ENCODE peak calls at places on chromosomes 6 and 20, in seven cellular contexts. N, Z, L, M, O, I and U are unnamed samples. For H3K4me1, the result is how much of the 10 kb centered on the place peaks cover.

GRCh38 chr6:40962241-40962640 is 76.8 kb downstream of the UNC5CL start:
- DNase-seq in I (peak), O (peak), N (no peak), Z (no peak), M (peak), L (peak), U (no peak)

GRCh38 chr6:106417572-106418147 is 57.1 kb downstream of the CRYBG1 start:
- DNase-seq in O (no peak), Z (no peak), M (peak), I (no peak), N (no peak), L (no peak), U (no peak)

GRCh38 chr6:148769304-148769968 is 22.6 kb downstream of the UST start:
- DNase-seq in L (no peak), Z (no peak), M (no peak), N (peak), O (no peak), I (no peak), U (peak)

GRCh38 chr6:151389640-151390275 is 1.6 kb downstream of the ZBTB2 start:
- DNase-seq in M (peak), O (peak), L (peak), Z (peak), I (peak), N (peak), U (no peak)

GRCh38 chr20:50645253-50646068 is 45.9 kb downstream of the RIPOR3 start:
- DNase-seq in L (peak), Z (no peak), M (peak), I (peak), O (peak), N (peak), U (peak)

GRCh38 chr6:100892693-100893092 is 11.6 kb upstream of the ASCC3 start:
- DNase-seq in Z (peak), O (peak), I (no peak), M (no peak), L (no peak), N (peak), U (peak)

GRCh38 chr6:71481801-71482200 is 193.2 kb downstream of the OGFRL1 start:
- DNase-seq in M (no peak), I (no peak), N (no peak), O (peak), L (no peak), Z (no peak), U (no peak)

GRCh38 chr6:19410477-19410876 is 426.7 kb upstream of the ID4 start:
- DNase-seq in I (no peak), O (peak), N (no peak), Z (no peak), M (no peak), L (peak), U (no peak)

GRCh38 chr6:24596717-24597116 is 49.3 kb downstream of the KIAA0319 start:
- DNase-seq in I (no peak), L (no peak), Z (no peak), M (no peak), N (no peak), O (no peak), U (no peak)

GRCh38 chr6:148840256-148840655 is 93.4 kb downstream of the UST start:
- DNase-seq in Z (no peak), L (no peak), N (no peak), M (no peak), O (peak), I (no peak), U (no peak)

GRCh38 chr6:125693480-125693879 is 56.0 kb upstream of the HEY2 start:
- DNase-seq in I (no peak), N (no peak), Z (no peak), O (no peak), L (no peak), M (no peak), U (no peak)

GRCh38 chr6:137846772-137847313 is 20.2 kb upstream of the TNFAIP3 start:
- DNase-seq in I (no peak), L (no peak), Z (no peak), N (no peak), O (no peak), M (no peak), U (no peak)

GRCh38 chr20:46568570-46569129 is 18.2 kb upstream of the OCSTAMP start:
- DNase-seq in I (peak), M (peak), N (no peak), O (peak), L (peak), Z (peak), U (no peak)

GRCh38 chr6:162825597-162825996 is 97.8 kb downstream of the PACRG start:
- DNase-seq in Z (no peak), L (no peak), N (peak), O (no peak), I (no peak), M (no peak), U (no peak)

DNA sequence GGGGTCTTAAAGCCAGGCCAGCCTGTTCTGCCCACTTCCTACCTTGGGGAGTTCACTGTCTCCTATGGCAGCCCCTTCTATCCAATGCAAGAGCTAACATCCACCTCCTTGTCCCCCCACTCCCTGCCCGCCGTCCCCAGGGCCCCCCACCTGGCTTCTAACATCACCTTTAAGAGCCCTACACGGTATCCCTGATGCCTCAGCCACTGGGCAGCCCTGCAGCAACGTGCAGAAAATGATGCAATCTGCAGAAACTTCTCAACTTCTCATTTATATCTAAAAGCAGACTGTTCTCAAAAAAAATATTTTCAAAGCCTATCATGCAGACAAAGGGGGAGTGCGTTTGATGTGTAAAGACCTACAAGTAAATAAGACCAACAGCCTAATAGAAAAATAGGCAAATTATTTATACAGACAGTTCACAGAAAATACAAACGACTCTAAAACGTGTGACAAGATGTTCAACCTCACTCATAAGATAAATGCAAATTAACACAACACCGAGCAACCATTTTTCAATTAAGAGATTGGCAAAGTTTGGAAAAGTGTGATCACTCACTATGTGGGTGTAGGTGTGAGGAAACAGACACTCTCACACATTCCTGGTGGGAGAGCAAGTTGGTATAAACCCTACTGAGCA is 15.2 kb upstream of the HCK start:
- DNase-seq in L (peak), I (no peak), Z (no peak), M (no peak), O (no peak), N (no peak), U (no peak)
- H3K4me1 ChIP-seq in L (under half), I (under half), Z (under half), M (under half), O (under half), N (under half), U (under half)

DNA sequence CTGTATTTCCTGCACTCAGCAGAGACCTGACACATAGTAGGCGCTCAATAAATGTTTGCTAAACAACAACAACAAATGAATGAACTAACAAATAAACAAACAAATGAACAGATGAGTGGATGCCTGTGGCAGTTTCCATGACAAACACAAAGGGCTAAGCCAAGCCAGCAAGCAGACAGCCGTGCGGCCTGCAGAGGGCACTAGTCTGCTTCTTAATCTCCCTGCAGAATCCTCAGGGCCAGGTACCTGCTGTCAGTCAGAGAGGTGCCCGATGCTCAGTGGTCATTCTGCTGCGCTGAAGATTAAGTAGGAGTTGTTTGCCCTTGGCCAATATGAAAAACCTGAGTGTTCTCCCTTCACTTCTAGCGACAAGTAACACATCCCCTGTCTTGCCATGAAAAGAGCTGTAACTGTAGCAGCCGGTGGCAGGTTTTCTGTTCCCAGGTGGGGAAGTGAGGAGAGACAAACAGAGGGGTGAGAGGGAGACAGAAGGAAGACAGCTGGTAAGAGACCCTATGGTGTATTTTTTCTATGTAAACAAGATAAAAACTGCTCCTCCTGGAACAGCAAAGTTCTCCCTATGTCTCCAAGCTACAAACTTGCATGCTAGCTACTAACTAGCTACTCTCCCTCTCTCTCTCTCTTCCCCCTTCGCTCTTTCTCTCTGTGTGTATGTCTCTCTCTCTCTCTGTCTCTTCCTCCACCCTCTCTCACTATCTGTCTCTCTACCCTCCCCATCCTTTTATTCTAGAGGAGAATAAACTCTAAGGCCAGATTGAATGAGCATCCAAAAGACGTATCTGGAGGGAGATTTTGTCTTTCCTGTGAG is at the start of gene MC3R:
- DNase-seq in L (peak), N (peak), O (peak), M (peak), Z (peak), I (peak), U (peak)
- TF ChIP-seq CTCF in L (peak), N (peak), O (peak), M (peak), Z (peak), I (peak), U (peak)

DNA sequence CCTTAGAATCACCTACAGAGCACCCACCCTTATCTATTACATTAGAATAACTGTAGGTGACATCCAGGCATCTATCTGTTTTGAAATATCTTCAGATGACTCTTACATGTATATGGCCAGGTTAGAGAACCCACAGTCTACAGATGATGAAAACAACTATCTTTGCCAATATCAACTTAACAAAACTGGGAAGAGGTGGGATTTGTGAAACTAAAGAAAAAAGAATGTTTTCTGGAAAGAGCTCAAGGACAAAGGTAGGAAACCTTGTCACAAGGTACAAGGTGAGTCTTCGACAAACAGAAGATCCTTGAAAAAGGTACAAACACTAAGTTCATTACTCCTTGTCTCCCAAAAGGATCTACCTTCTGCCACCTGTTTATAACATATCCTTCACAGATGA is 47.0 kb upstream of the DST start:
- DNase-seq in N (no peak), I (no peak), L (no peak), M (no peak), Z (no peak), O (no peak), U (no peak)
- H3K9ac ChIP-seq in N (no peak), I (peak), L (no peak), M (no peak), Z (no peak), O (no peak), U (no peak)

DNA sequence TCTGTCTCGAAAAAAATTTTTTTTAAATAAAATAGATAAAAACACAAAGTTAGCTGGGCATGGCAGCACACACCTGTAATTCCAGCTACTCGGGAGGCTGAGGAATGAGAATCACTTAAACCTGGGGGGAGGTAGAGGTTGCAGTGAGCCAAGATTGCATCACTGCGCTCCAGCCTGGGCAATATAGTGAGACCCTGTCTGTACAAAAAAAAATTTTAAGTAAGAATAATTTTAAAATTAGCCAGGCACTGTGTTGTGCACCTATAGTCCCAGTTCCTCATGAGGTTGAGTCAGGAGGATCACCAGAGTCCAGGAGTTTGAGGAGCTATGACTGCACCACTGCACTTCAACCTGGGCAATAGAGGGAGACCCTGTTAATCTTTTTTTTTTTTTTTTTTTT is 149.2 kb upstream of the SHLD1 start:
- DNase-seq in N (no peak), M (no peak), I (no peak), Z (no peak), O (no peak), L (no peak), U (no peak)
- H3K4me1 ChIP-seq in N (under half), M (under half), I (under half), Z (under half), O (under half), L (under half), U (under half)

GRCh38 chr20:3325864-3326263 is 81.6 kb downstream of the DNAAF9 start:
- DNase-seq in I (no peak), N (no peak), L (no peak), O (no peak), Z (no peak), M (no peak), U (no peak)

GRCh38 chr20:3328501-3328900 is 79.0 kb downstream of the DNAAF9 start:
- DNase-seq in I (no peak), N (no peak), M (no peak), Z (no peak), L (no peak), O (no peak), U (no peak)

GRCh38 chr20:3334156-3334943 is 73.1 kb downstream of the DNAAF9 start:
- DNase-seq in Z (no peak), I (no peak), N (no peak), L (no peak), O (no peak), M (no peak), U (no peak)

GRCh38 chr20:3326779-3327521 is 80.5 kb downstream of the DNAAF9 start:
- DNase-seq in L (no peak), Z (no peak), O (no peak), M (no peak), I (no peak), N (no peak), U (no peak)

DNA sequence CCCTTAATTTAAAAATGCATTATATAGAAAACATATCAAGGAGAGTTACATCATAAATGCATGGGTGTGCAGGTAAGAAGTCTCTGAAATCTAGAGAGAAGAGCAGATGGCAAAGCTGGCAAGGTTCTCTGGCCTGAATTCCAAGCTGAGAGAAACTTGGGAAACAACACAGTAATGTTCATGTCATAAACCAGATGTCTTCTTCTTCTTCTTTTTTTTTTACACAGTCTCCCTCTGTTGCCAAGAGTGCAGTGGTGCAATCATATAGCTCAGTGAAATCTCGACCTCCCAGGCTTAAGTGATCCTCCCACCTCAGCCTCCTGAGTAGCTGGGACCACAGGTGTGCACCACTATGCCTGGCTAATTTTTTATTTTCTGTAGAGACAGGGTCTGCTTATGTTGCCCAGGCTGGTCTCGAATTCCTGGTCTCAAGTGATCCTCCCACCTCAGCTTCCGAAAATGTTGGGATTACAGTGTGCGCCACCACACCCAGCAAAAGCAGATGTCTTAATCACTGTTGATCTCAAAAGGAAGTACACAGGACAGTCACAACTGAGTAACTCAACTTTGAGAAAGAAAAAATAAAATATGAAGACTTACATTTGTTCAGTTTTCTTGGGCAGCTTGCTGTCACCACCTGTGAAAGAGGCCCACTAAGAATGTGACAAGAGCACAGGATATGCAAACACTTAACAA is 77.3 kb downstream of the DNAAF9 start:
- DNase-seq in M (no peak), O (no peak), I (no peak), Z (no peak), L (peak), N (no peak), U (no peak)
- TF ChIP-seq CTCF in M (no peak), O (peak), I (no peak), Z (peak), L (peak), N (no peak), U (peak)

GRCh38 chr6:44664716-44665115 is 277.2 kb downstream of the CDC5L start:
- DNase-seq in Z (peak), L (peak), O (peak), I (no peak), N (no peak), M (no peak), U (peak)
- H3K9ac ChIP-seq in Z (no peak), L (no peak), O (no peak), I (no peak), N (no peak), M (no peak), U (no peak)

DNA sequence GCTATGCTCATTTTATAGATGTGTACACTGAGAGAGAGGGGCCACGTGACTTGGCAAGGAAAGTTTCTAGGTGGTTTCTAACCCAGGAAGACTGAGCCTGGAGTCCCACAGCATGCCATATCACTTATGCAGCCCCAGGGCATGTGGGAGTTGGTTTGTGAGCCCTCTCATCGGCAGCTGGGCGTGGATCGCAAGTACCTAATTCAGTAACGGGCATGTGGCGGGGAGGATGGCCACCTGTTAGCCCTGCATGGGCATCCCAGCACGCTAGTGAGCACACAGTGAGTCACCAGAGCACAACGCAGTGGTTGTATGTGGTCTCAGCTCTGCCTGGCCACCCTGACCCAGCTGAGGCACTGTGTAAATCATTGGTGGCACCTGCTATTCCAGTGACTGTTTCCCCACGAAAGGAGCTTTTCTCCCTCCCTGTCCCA is 88.3 kb downstream of the NINL start:
- DNase-seq in Z (no peak), M (no peak), N (no peak), L (peak), O (peak), I (no peak), U (no peak)
- H3K4me1 ChIP-seq in Z (under half), M (under half), N (under half), L (under half), O (under half), I (under half), U (under half)

DNA sequence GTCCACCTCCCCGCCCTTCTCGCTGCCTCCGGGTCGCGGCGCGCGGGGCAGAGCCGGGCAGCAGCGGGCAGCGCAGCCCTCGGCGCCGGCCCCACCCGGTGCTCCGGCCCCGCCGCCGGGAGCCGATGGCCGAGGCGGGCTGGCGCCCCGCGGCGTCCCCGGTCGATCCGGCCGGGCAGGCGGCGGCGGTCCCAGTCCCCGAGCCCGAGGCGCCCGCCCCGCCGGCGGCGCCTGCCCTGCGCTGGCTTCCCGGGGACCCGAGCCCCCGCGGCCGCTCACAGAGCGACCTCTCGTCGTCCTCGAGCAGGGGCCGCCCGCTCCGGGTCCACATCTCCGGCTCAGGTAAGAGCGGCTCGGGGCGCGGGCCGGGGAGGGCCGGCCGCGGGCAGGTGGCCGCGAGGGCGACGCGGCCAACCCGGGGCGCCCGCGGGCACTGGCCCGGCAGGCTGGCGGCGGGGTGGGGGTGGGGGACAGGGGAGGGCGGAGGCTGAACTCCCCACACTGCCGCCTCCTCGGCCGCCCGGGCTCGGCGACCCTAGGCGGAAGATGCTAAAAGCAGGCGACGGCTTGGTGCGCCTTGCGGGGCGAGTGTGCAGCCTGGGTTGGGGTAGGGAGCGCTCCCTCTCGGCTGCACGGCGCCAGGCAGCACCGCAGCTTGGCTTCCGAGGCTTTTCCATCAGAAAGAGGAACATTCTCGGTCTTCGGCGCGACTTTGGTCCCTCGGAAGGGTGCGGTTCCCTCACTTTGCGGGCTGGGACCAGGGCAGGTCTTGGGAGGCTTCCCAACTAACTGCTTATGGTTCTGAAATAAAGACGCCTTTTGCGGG is 25.6 kb upstream of the FUCA2 start:
- DNase-seq in N (peak), M (peak), L (peak), O (peak), I (peak), Z (peak), U (peak)
- TF ChIP-seq CTCF in N (peak), M (peak), L (peak), O (peak), I (peak), Z (peak), U (peak)

GRCh38 chr20:11234181-11234969 is 560.6 kb upstream of the JAG1 start:
- DNase-seq in M (peak), L (peak), O (no peak), Z (no peak), N (no peak), I (no peak), U (no peak)
- H3K9ac ChIP-seq in M (no peak), L (no peak), O (no peak), Z (no peak), N (no peak), I (no peak), U (no peak)

GRCh38 chr6:30687659-30688431 is 1.4 kb upstream of the PPP1R18 start:
- DNase-seq in L (peak), M (no peak), I (no peak), Z (peak), O (peak), N (no peak), U (no peak)
- H3K4me1 ChIP-seq in L (under half), M (under half), I (half or more), Z (under half), O (under half), N (half or more), U (under half)